ENCODE peak calls at places on chromosomes 3 and 15, in ten cellular contexts. One of them, this sample, is unnamed.

GRCh38 chr15:67216859-67217258 is 37.6 kb downstream of the AAGAB start:
- DNase-seq in cardiac muscle cell: no peak
- DNase-seq in heart left ventricle: no peak
- DNase-seq in HepG2: no peak
- DNase-seq in body of pancreas: no peak
- DNase-seq in sigmoid colon: no peak
- DNase-seq in CD8-positive, alpha-beta T cell: no peak
- DNase-seq in lower lobe of right lung: no peak
- DNase-seq in CD8-positive, alpha-beta memory T cell: no peak
- DNase-seq in osteoblast: no peak
- DNase-seq in this sample: no peak

GRCh38 chr15:66873856-66874255 is 171.8 kb downstream of the SMAD6 start:
- DNase-seq in body of pancreas: no peak
- DNase-seq in heart left ventricle: no peak
- DNase-seq in lower lobe of right lung: no peak
- DNase-seq in CD8-positive, alpha-beta T cell: no peak
- DNase-seq in sigmoid colon: peak; percentile 5
- DNase-seq in osteoblast: no peak
- DNase-seq in HepG2: no peak
- DNase-seq in CD8-positive, alpha-beta memory T cell: no peak
- DNase-seq in cardiac muscle cell: no peak
- DNase-seq in this sample: no peak

GRCh38 chr3:45198264-45199260 is 27.5 kb downstream of the TMEM158 start:
- DNase-seq in CD8-positive, alpha-beta T cell: no peak
- DNase-seq in CD8-positive, alpha-beta memory T cell: no peak
- DNase-seq in cardiac muscle cell: peak; percentile 62
- DNase-seq in sigmoid colon: no peak
- DNase-seq in osteoblast: no peak
- DNase-seq in heart left ventricle: no peak
- DNase-seq in body of pancreas: no peak
- DNase-seq in HepG2: no peak
- DNase-seq in lower lobe of right lung: no peak
- DNase-seq in this sample: no peak

GRCh38 chr15:90609254-90610185 is 79.8 kb downstream of the CRTC3 start:
- DNase-seq in cardiac muscle cell: no peak
- DNase-seq in CD8-positive, alpha-beta T cell: no peak
- DNase-seq in body of pancreas: no peak
- DNase-seq in heart left ventricle: no peak
- DNase-seq in CD8-positive, alpha-beta memory T cell: no peak
- DNase-seq in lower lobe of right lung: no peak
- DNase-seq in osteoblast: no peak
- DNase-seq in HepG2: no peak
- DNase-seq in sigmoid colon: no peak
- DNase-seq in this sample: no peak

GRCh38 chr3:61772439-61772838 is 211.1 kb downstream of the PTPRG start:
- DNase-seq in body of pancreas: no peak
- DNase-seq in osteoblast: peak; percentile 22
- DNase-seq in CD8-positive, alpha-beta T cell: no peak
- DNase-seq in HepG2: no peak
- DNase-seq in lower lobe of right lung: no peak
- DNase-seq in heart left ventricle: no peak
- DNase-seq in cardiac muscle cell: no peak
- DNase-seq in CD8-positive, alpha-beta memory T cell: no peak
- DNase-seq in sigmoid colon: no peak
- DNase-seq in this sample: no peak

GRCh38 chr15:77036537-77037474 is 34.1 kb downstream of the TSPAN3 start:
- DNase-seq in CD8-positive, alpha-beta memory T cell: no peak
- DNase-seq in osteoblast: peak; percentile 49
- DNase-seq in sigmoid colon: peak; percentile 63
- DNase-seq in body of pancreas: peak; percentile 10
- DNase-seq in lower lobe of right lung: peak; percentile 41
- DNase-seq in CD8-positive, alpha-beta T cell: peak; percentile 15
- DNase-seq in heart left ventricle: peak; percentile 22
- DNase-seq in cardiac muscle cell: no peak
- DNase-seq in HepG2: no peak
- DNase-seq in this sample: no peak

GRCh38 chr15:90386221-90386620 is 1.8 kb upstream of the IQGAP1 start:
- DNase-seq in HepG2: no peak
- DNase-seq in cardiac muscle cell: no peak
- DNase-seq in osteoblast: no peak
- DNase-seq in heart left ventricle: no peak
- DNase-seq in CD8-positive, alpha-beta T cell: no peak
- DNase-seq in CD8-positive, alpha-beta memory T cell: no peak
- DNase-seq in lower lobe of right lung: no peak
- DNase-seq in sigmoid colon: no peak
- DNase-seq in body of pancreas: no peak
- DNase-seq in this sample: no peak

GRCh38 chr3:97872209-97873042 is 50.6 kb downstream of the CRYBG3 start:
- DNase-seq in cardiac muscle cell: peak; percentile 91
- DNase-seq in body of pancreas: no peak
- DNase-seq in CD8-positive, alpha-beta T cell: peak; percentile 14
- DNase-seq in lower lobe of right lung: no peak
- DNase-seq in HepG2: no peak
- DNase-seq in osteoblast: peak; percentile 78
- DNase-seq in CD8-positive, alpha-beta memory T cell: peak; percentile 11
- DNase-seq in sigmoid colon: no peak
- DNase-seq in heart left ventricle: no peak
- DNase-seq in this sample: no peak

GRCh38 chr3:52070724-52071621 is 14.6 kb upstream of the DUSP7 start:
- DNase-seq in body of pancreas: no peak
- DNase-seq in heart left ventricle: peak; percentile 80
- DNase-seq in sigmoid colon: peak; percentile 84
- DNase-seq in HepG2: no peak
- DNase-seq in CD8-positive, alpha-beta memory T cell: no peak
- DNase-seq in osteoblast: peak; percentile 91
- DNase-seq in lower lobe of right lung: peak; percentile 70
- DNase-seq in CD8-positive, alpha-beta T cell: no peak
- DNase-seq in cardiac muscle cell: no peak
- DNase-seq in this sample: no peak

DNA sequence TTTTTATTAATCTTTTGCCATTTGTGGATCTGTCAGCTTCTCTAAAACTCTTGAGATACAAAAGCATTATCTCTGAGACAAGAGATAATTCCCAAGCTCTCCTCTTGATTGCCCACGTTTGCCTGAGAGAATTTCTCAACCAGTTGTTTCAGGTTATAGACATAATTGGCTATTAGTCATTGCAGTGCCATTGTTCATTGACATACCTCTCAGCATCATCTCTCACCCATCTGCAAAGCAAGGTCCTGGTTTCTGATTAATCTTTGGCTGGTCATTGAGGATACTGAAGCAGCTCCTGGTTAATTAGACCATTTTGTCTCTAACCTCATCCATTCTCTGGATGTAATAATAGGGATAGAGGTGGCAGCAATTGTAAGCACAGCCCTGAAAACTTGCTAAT is 104.2 kb downstream of the CNTN6 start:
- DNase-seq in sigmoid colon: no peak
- DNase-seq in osteoblast: no peak
- DNase-seq in lower lobe of right lung: no peak
- DNase-seq in body of pancreas: no peak
- DNase-seq in heart left ventricle: no peak
- DNase-seq in CD8-positive, alpha-beta memory T cell: no peak
- DNase-seq in cardiac muscle cell: no peak
- DNase-seq in HepG2: no peak
- DNase-seq in CD8-positive, alpha-beta T cell: no peak
- DNase-seq in this sample: no peak
- H3K9me3 ChIP-seq in sigmoid colon: no peaks in the 10 kb centered on the region
- H3K9me3 ChIP-seq in osteoblast: no peaks in the 10 kb centered on the region
- H3K9me3 ChIP-seq in lower lobe of right lung: no peaks in the 10 kb centered on the region
- H3K9me3 ChIP-seq in body of pancreas: no peaks in the 10 kb centered on the region
- H3K9me3 ChIP-seq in heart left ventricle: no peaks in the 10 kb centered on the region
- H3K9me3 ChIP-seq in CD8-positive, alpha-beta memory T cell: no peaks in the 10 kb centered on the region
- H3K9me3 ChIP-seq in cardiac muscle cell: no peaks in the 10 kb centered on the region
- H3K9me3 ChIP-seq in HepG2: peaks cover 92% of the 10 kb centered on the region
- H3K9me3 ChIP-seq in CD8-positive, alpha-beta T cell: no peaks in the 10 kb centered on the region
- H3K9me3 ChIP-seq in this sample: no peaks in the 10 kb centered on the region

GRCh38 chr3:159458982-159459381 is 529.7 kb upstream of the IL12A start:
- DNase-seq in HepG2: no peak
- DNase-seq in heart left ventricle: no peak
- DNase-seq in cardiac muscle cell: no peak
- DNase-seq in CD8-positive, alpha-beta T cell: no peak
- DNase-seq in osteoblast: no peak
- DNase-seq in sigmoid colon: no peak
- DNase-seq in body of pancreas: no peak
- DNase-seq in lower lobe of right lung: no peak
- DNase-seq in CD8-positive, alpha-beta memory T cell: no peak
- DNase-seq in this sample: no peak
- H3K4me3 ChIP-seq in HepG2: no peak overlapping the region
- H3K4me3 ChIP-seq in heart left ventricle: no peak overlapping the region
- H3K4me3 ChIP-seq in cardiac muscle cell: no peak overlapping the region
- H3K4me3 ChIP-seq in CD8-positive, alpha-beta T cell: no peak overlapping the region
- H3K4me3 ChIP-seq in osteoblast: no peak overlapping the region
- H3K4me3 ChIP-seq in sigmoid colon: no peak overlapping the region
- H3K4me3 ChIP-seq in body of pancreas: no peak overlapping the region
- H3K4me3 ChIP-seq in lower lobe of right lung: no peak overlapping the region
- H3K4me3 ChIP-seq in CD8-positive, alpha-beta memory T cell: no peak overlapping the region
- H3K4me3 ChIP-seq in this sample: no peak overlapping the region

DNA sequence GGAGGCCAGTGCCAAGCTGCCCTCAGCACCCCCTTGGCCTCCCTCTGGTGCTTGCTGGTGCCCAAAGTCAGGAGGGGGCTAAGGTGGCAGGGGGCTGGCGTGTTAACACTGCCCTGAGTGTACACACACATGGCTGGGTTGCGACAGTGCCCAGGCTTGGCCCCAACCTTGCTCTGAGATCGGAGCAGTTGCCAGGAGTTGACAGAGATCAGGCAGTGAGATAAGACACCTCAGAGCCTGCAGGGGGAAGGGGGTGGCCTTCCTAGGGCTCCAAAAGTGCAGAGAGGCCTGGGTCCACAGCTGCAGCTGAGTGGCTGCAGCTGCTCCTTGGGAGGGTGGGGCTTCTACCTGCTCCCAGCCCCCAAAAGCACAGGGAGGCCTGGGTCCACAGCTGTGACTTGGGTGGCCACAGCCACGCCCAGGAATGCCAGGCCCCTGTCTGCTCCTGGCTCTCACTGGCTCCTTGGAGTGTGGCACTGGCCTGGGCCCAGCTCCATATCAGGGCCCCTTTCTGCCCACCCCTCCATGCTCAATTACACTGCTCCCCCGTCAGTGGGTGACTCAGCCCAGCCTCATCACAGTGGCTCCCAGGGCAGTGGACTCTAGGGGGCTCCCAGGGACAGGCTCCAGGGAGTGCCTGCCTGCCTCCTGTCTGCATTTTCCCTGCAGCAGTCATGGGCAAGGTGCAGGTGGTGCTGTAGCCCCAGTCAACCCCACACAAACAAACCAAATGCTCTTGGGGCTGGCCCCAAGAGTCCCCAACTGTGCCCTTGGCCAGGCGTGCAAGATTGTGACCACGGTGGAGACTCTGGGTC is 56.4 kb upstream of the C15orf39 start:
- DNase-seq in osteoblast: no peak
- DNase-seq in body of pancreas: no peak
- DNase-seq in CD8-positive, alpha-beta T cell: no peak
- DNase-seq in heart left ventricle: no peak
- DNase-seq in CD8-positive, alpha-beta memory T cell: no peak
- DNase-seq in cardiac muscle cell: no peak
- DNase-seq in HepG2: peak; percentile 84
- DNase-seq in lower lobe of right lung: no peak
- DNase-seq in sigmoid colon: no peak
- DNase-seq in this sample: no peak
- H3K9me3 ChIP-seq in osteoblast: peaks cover 22% of the 10 kb centered on the region
- H3K9me3 ChIP-seq in body of pancreas: no peaks in the 10 kb centered on the region
- H3K9me3 ChIP-seq in CD8-positive, alpha-beta T cell: peaks cover 16% of the 10 kb centered on the region
- H3K9me3 ChIP-seq in heart left ventricle: peaks cover 16% of the 10 kb centered on the region
- H3K9me3 ChIP-seq in CD8-positive, alpha-beta memory T cell: peaks cover 21% of the 10 kb centered on the region
- H3K9me3 ChIP-seq in cardiac muscle cell: no peaks in the 10 kb centered on the region
- H3K9me3 ChIP-seq in HepG2: peaks cover 14% of the 10 kb centered on the region
- H3K9me3 ChIP-seq in lower lobe of right lung: peaks cover 45% of the 10 kb centered on the region
- H3K9me3 ChIP-seq in sigmoid colon: peaks cover 19% of the 10 kb centered on the region
- H3K9me3 ChIP-seq in this sample: peaks cover 23% of the 10 kb centered on the region

GRCh38 chr15:100588638-100589242 is 13.2 kb downstream of the LINS1 start:
- DNase-seq in sigmoid colon: no peak
- DNase-seq in CD8-positive, alpha-beta T cell: no peak
- DNase-seq in heart left ventricle: no peak
- DNase-seq in cardiac muscle cell: peak; percentile 8
- DNase-seq in osteoblast: no peak
- DNase-seq in lower lobe of right lung: no peak
- DNase-seq in body of pancreas: no peak
- DNase-seq in HepG2: no peak
- DNase-seq in CD8-positive, alpha-beta memory T cell: no peak
- DNase-seq in this sample: no peak
- H3K4me3 ChIP-seq in sigmoid colon: no peak overlapping the region
- H3K4me3 ChIP-seq in CD8-positive, alpha-beta T cell: no peak overlapping the region
- H3K4me3 ChIP-seq in heart left ventricle: no peak overlapping the region
- H3K4me3 ChIP-seq in cardiac muscle cell: no peak overlapping the region
- H3K4me3 ChIP-seq in osteoblast: no peak overlapping the region
- H3K4me3 ChIP-seq in lower lobe of right lung: no peak overlapping the region
- H3K4me3 ChIP-seq in body of pancreas: no peak overlapping the region
- H3K4me3 ChIP-seq in HepG2: no peak overlapping the region
- H3K4me3 ChIP-seq in CD8-positive, alpha-beta memory T cell: no peak overlapping the region
- H3K4me3 ChIP-seq in this sample: no peak overlapping the region

GRCh38 chr15:63630036-63630751 is 33.0 kb downstream of the FBXL22 start:
- DNase-seq in sigmoid colon: no peak
- DNase-seq in lower lobe of right lung: no peak
- DNase-seq in body of pancreas: no peak
- DNase-seq in cardiac muscle cell: no peak
- DNase-seq in HepG2: no peak
- DNase-seq in CD8-positive, alpha-beta memory T cell: no peak
- DNase-seq in osteoblast: no peak
- DNase-seq in CD8-positive, alpha-beta T cell: no peak
- DNase-seq in heart left ventricle: no peak
- DNase-seq in this sample: no peak

GRCh38 chr15:63638828-63639227 is 41.6 kb downstream of the FBXL22 start:
- DNase-seq in CD8-positive, alpha-beta memory T cell: no peak
- DNase-seq in sigmoid colon: no peak
- DNase-seq in lower lobe of right lung: no peak
- DNase-seq in cardiac muscle cell: no peak
- DNase-seq in body of pancreas: no peak
- DNase-seq in osteoblast: no peak
- DNase-seq in CD8-positive, alpha-beta T cell: no peak
- DNase-seq in heart left ventricle: no peak
- DNase-seq in HepG2: no peak
- DNase-seq in this sample: peak; percentile 32

GRCh38 chr15:63633312-63633711 is 36.1 kb downstream of the FBXL22 start:
- DNase-seq in sigmoid colon: no peak
- DNase-seq in body of pancreas: no peak
- DNase-seq in osteoblast: no peak
- DNase-seq in HepG2: no peak
- DNase-seq in CD8-positive, alpha-beta T cell: no peak
- DNase-seq in heart left ventricle: no peak
- DNase-seq in lower lobe of right lung: no peak
- DNase-seq in cardiac muscle cell: no peak
- DNase-seq in CD8-positive, alpha-beta memory T cell: no peak
- DNase-seq in this sample: no peak

GRCh38 chr15:63636518-63637061 is 39.4 kb downstream of the FBXL22 start:
- DNase-seq in cardiac muscle cell: no peak
- DNase-seq in lower lobe of right lung: no peak
- DNase-seq in CD8-positive, alpha-beta T cell: no peak
- DNase-seq in CD8-positive, alpha-beta memory T cell: no peak
- DNase-seq in heart left ventricle: no peak
- DNase-seq in body of pancreas: no peak
- DNase-seq in osteoblast: no peak
- DNase-seq in HepG2: no peak
- DNase-seq in sigmoid colon: no peak
- DNase-seq in this sample: no peak

DNA sequence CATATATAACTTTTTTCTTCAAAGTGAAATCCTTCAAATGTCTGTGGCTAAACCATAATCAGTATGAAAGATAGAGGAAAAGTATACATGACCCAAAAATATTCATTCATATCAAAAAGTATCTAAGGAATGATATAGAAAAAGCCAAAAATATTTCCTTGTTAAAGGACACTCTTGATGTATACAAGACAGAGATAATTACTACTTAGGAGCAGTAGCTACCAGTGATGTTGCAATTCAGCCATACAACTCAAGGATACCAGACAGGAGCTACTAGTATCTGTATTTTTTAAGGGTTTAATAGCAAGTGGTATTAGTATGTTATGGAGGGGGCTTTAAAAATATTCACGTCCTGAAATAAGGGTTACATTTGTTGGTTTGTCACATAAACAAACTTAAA is 37.0 kb downstream of the FBXL22 start:
- DNase-seq in body of pancreas: no peak
- DNase-seq in cardiac muscle cell: peak; percentile 34
- DNase-seq in CD8-positive, alpha-beta T cell: no peak
- DNase-seq in CD8-positive, alpha-beta memory T cell: no peak
- DNase-seq in lower lobe of right lung: no peak
- DNase-seq in heart left ventricle: no peak
- DNase-seq in HepG2: no peak
- DNase-seq in sigmoid colon: no peak
- DNase-seq in osteoblast: no peak
- DNase-seq in this sample: no peak
- H3K9me3 ChIP-seq in body of pancreas: no peaks in the 10 kb centered on the region
- H3K9me3 ChIP-seq in cardiac muscle cell: no peaks in the 10 kb centered on the region
- H3K9me3 ChIP-seq in CD8-positive, alpha-beta T cell: no peaks in the 10 kb centered on the region
- H3K9me3 ChIP-seq in CD8-positive, alpha-beta memory T cell: no peaks in the 10 kb centered on the region
- H3K9me3 ChIP-seq in lower lobe of right lung: no peaks in the 10 kb centered on the region
- H3K9me3 ChIP-seq in heart left ventricle: no peaks in the 10 kb centered on the region
- H3K9me3 ChIP-seq in HepG2: no peaks in the 10 kb centered on the region
- H3K9me3 ChIP-seq in sigmoid colon: no peaks in the 10 kb centered on the region
- H3K9me3 ChIP-seq in osteoblast: no peaks in the 10 kb centered on the region
- H3K9me3 ChIP-seq in this sample: no peaks in the 10 kb centered on the region